ENCODE peak calls at places on chromosomes 1 and 21, in seven cellular contexts. One of them, this sample, is unnamed.

GRCh38 chr1:221664253-221664652 is 77.6 kb downstream of the DUSP10 start:
- DNase-seq in esophagus squamous epithelium: no peak
- DNase-seq in uterus: no peak
- DNase-seq in heart left ventricle: no peak
- DNase-seq in body of pancreas: no peak
- DNase-seq in stomach: no peak
- DNase-seq in transverse colon: no peak
- DNase-seq in this sample: no peak

GRCh38 chr1:21752186-21752585 is 30.8 kb downstream of the USP48 start:
- DNase-seq in esophagus squamous epithelium: no peak
- DNase-seq in uterus: no peak
- DNase-seq in heart left ventricle: no peak
- DNase-seq in body of pancreas: no peak
- DNase-seq in stomach: no peak
- DNase-seq in transverse colon: no peak
- DNase-seq in this sample: no peak

GRCh38 chr21:38661296-38662223 is 144.2 kb upstream of the ETS2 start:
- DNase-seq in esophagus squamous epithelium: no peak
- DNase-seq in uterus: peak; percentile 31
- DNase-seq in heart left ventricle: peak; percentile 23
- DNase-seq in body of pancreas: no peak
- DNase-seq in stomach: no peak
- DNase-seq in transverse colon: peak; percentile 27
- DNase-seq in this sample: no peak

GRCh38 chr1:56212143-56212542 is 367.2 kb downstream of the PLPP3 start:
- DNase-seq in esophagus squamous epithelium: no peak
- DNase-seq in uterus: no peak
- DNase-seq in heart left ventricle: no peak
- DNase-seq in body of pancreas: no peak
- DNase-seq in stomach: no peak
- DNase-seq in transverse colon: no peak
- DNase-seq in this sample: no peak

GRCh38 chr1:185369786-185370185 is 52.7 kb upstream of the IVNS1ABP start:
- DNase-seq in esophagus squamous epithelium: no peak
- DNase-seq in uterus: no peak
- DNase-seq in heart left ventricle: no peak
- DNase-seq in body of pancreas: no peak
- DNase-seq in stomach: no peak
- DNase-seq in transverse colon: no peak
- DNase-seq in this sample: no peak

GRCh38 chr1:9746651-9747050 is 77.1 kb downstream of the CLSTN1 start:
- DNase-seq in esophagus squamous epithelium: no peak
- DNase-seq in uterus: no peak
- DNase-seq in heart left ventricle: no peak
- DNase-seq in body of pancreas: no peak
- DNase-seq in stomach: no peak
- DNase-seq in transverse colon: no peak
- DNase-seq in this sample: no peak

GRCh38 chr1:68811806-68812205 is 314.9 kb upstream of the DEPDC1 start:
- DNase-seq in esophagus squamous epithelium: no peak
- DNase-seq in uterus: no peak
- DNase-seq in heart left ventricle: no peak
- DNase-seq in body of pancreas: no peak
- DNase-seq in stomach: no peak
- DNase-seq in transverse colon: no peak
- DNase-seq in this sample: no peak

GRCh38 chr1:97533358-97533757 is 387.5 kb downstream of the DPYD start:
- DNase-seq in esophagus squamous epithelium: no peak
- DNase-seq in uterus: no peak
- DNase-seq in heart left ventricle: no peak
- DNase-seq in body of pancreas: no peak
- DNase-seq in stomach: no peak
- DNase-seq in transverse colon: no peak
- DNase-seq in this sample: no peak

GRCh38 chr1:93694833-93695232 is 13.2 kb upstream of the BCAR3 start:
- DNase-seq in esophagus squamous epithelium: no peak
- DNase-seq in uterus: no peak
- DNase-seq in heart left ventricle: no peak
- DNase-seq in body of pancreas: no peak
- DNase-seq in stomach: no peak
- DNase-seq in transverse colon: no peak
- DNase-seq in this sample: no peak

GRCh38 chr1:41661428-41662060 is 177.1 kb upstream of the EDN2 start:
- DNase-seq in esophagus squamous epithelium: no peak
- DNase-seq in uterus: no peak
- DNase-seq in heart left ventricle: no peak
- DNase-seq in body of pancreas: no peak
- DNase-seq in stomach: no peak
- DNase-seq in transverse colon: no peak
- DNase-seq in this sample: no peak

GRCh38 chr1:160795951-160796383 is at the start of gene LY9:
- DNase-seq in esophagus squamous epithelium: peak; percentile 31
- DNase-seq in uterus: no peak
- DNase-seq in heart left ventricle: no peak
- DNase-seq in body of pancreas: peak; percentile 55
- DNase-seq in stomach: peak; percentile 45
- DNase-seq in transverse colon: peak; percentile 69
- DNase-seq in this sample: no peak

GRCh38 chr1:232422901-232423300 is 207.0 kb downstream of the SIPA1L2 start:
- DNase-seq in esophagus squamous epithelium: no peak
- DNase-seq in uterus: no peak
- DNase-seq in heart left ventricle: no peak
- DNase-seq in body of pancreas: no peak
- DNase-seq in stomach: no peak
- DNase-seq in transverse colon: no peak
- DNase-seq in this sample: no peak

GRCh38 chr1:232422098-232422497 is 207.8 kb downstream of the SIPA1L2 start:
- DNase-seq in esophagus squamous epithelium: no peak
- DNase-seq in uterus: no peak
- DNase-seq in heart left ventricle: no peak
- DNase-seq in body of pancreas: no peak
- DNase-seq in stomach: no peak
- DNase-seq in transverse colon: no peak
- DNase-seq in this sample: no peak

GRCh38 chr1:232423591-232423990 is 206.3 kb downstream of the SIPA1L2 start:
- DNase-seq in esophagus squamous epithelium: no peak
- DNase-seq in uterus: no peak
- DNase-seq in heart left ventricle: no peak
- DNase-seq in body of pancreas: no peak
- DNase-seq in stomach: no peak
- DNase-seq in transverse colon: no peak
- DNase-seq in this sample: no peak

GRCh38 chr1:232417849-232418248 is 212.1 kb downstream of the SIPA1L2 start:
- DNase-seq in esophagus squamous epithelium: no peak
- DNase-seq in uterus: no peak
- DNase-seq in heart left ventricle: no peak
- DNase-seq in body of pancreas: no peak
- DNase-seq in stomach: no peak
- DNase-seq in transverse colon: no peak
- DNase-seq in this sample: no peak

DNA sequence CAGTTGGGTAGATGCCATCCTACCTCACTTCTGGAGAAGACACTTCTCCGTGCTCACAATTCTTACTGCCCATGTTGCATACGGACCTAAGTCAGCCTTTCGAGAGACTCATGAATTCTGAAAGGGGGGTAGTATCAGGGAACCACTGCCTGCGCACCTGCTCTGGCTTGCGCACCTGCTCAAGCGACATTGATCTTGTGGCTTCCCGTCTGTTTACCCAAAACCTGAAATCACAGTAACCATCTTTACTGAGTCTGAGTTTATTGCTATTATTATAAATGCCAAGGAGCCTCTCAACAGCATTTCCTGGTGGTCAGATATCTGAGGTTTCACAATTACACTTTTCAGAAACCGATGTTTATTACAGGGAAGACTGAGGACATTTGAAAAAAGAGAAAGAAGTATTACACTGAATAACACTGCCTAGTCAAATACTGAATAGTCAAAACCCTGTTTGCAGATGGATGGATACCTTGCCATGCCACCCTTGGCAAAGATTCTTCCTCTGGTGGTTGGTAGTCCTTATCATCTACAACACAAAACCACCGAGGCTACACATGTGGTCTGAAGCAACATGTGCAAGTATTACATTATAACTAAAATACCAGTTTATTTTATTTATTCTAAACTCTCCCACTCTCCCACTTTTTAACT is 208.7 kb downstream of the SIPA1L2 start:
- DNase-seq in esophagus squamous epithelium: no peak
- DNase-seq in uterus: no peak
- DNase-seq in heart left ventricle: no peak
- DNase-seq in body of pancreas: no peak
- DNase-seq in stomach: no peak
- DNase-seq in transverse colon: no peak
- DNase-seq in this sample: no peak
- H3K27ac ChIP-seq in esophagus squamous epithelium: no peak overlapping the region
- H3K27ac ChIP-seq in uterus: no peak overlapping the region
- H3K27ac ChIP-seq in heart left ventricle: no peak overlapping the region
- H3K27ac ChIP-seq in body of pancreas: no peak overlapping the region
- H3K27ac ChIP-seq in stomach: no peak overlapping the region
- H3K27ac ChIP-seq in transverse colon: no peak overlapping the region
- H3K27ac ChIP-seq in this sample: no peak overlapping the region

DNA sequence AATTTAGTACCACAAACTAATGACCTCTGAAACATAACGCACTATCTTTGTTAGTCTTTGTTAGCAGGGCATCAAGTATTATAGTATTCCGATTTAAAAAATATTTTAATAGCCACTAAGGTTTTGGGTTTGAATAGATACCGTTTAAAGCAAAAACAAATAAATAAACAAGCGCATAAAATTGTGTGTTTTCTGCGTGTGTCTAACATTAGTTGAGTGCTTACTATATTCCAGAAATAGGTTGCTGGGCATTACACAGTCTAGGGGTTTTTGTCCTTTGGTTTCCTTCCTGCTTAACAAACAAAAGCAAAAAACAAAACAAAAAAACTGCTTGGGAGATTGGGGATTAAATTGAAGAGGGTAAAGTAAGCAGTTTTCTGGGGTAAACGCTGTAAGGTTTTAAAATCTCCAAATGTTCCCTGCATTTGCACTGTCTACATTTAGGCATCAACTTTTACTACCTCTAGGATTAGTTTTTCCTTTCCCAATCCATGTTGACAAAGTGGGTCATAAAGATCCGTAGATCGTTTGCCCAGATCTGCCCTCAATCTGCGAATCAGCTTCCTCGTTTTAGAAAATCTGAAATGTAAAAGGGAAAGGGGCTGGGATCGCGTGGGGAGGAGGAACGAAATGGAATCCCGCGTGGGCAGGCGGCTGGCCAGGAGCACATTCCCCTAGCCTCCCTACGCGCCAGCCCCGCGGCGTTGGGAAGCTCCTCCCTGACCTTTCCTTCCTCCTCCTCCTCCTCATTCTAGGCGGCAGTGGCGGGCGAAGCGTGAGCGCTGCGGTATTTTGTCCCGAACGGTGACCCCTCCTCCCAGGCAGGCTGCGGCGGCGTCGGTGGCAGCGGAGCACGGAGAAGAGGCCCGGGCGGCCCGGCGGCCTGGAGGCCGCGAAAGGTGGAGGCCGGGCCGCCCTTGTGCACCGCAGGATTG is at the start of gene KCTD3:
- DNase-seq in esophagus squamous epithelium: no peak
- DNase-seq in uterus: peak; percentile 79
- DNase-seq in heart left ventricle: peak; percentile 82
- DNase-seq in body of pancreas: peak; percentile 83
- DNase-seq in stomach: peak; percentile 76
- DNase-seq in transverse colon: peak; percentile 79
- DNase-seq in this sample: peak; percentile 85
- TF ChIP-seq POLR2A in esophagus squamous epithelium: no peak
- TF ChIP-seq POLR2A in uterus: peak; percentile 15
- TF ChIP-seq POLR2A in heart left ventricle: no peak
- TF ChIP-seq POLR2A in body of pancreas: peak; percentile 59
- TF ChIP-seq POLR2A in stomach: no peak
- TF ChIP-seq POLR2A in transverse colon: peak; percentile 58
- TF ChIP-seq POLR2A in this sample: peak; percentile 43

GRCh38 chr1:3347257-3348020 is 107.0 kb upstream of the ARHGEF16 start:
- DNase-seq in esophagus squamous epithelium: no peak
- DNase-seq in uterus: no peak
- DNase-seq in heart left ventricle: no peak
- DNase-seq in body of pancreas: no peak
- DNase-seq in stomach: peak; percentile 49
- DNase-seq in transverse colon: no peak
- DNase-seq in this sample: no peak

GRCh38 chr1:3350441-3351261 is 103.8 kb upstream of the ARHGEF16 start:
- DNase-seq in esophagus squamous epithelium: no peak
- DNase-seq in uterus: peak; percentile 47
- DNase-seq in heart left ventricle: peak; percentile 70
- DNase-seq in body of pancreas: no peak
- DNase-seq in stomach: peak; percentile 78
- DNase-seq in transverse colon: no peak
- DNase-seq in this sample: no peak

GRCh38 chr1:3348196-3348865 is 106.1 kb upstream of the ARHGEF16 start:
- DNase-seq in esophagus squamous epithelium: no peak
- DNase-seq in uterus: no peak
- DNase-seq in heart left ventricle: peak; percentile 45
- DNase-seq in body of pancreas: no peak
- DNase-seq in stomach: no peak
- DNase-seq in transverse colon: no peak
- DNase-seq in this sample: no peak

GRCh38 chr1:3349968-3350299 is 104.5 kb upstream of the ARHGEF16 start:
- DNase-seq in esophagus squamous epithelium: no peak
- DNase-seq in uterus: no peak
- DNase-seq in heart left ventricle: no peak
- DNase-seq in body of pancreas: no peak
- DNase-seq in stomach: no peak
- DNase-seq in transverse colon: no peak
- DNase-seq in this sample: no peak

GRCh38 chr1:3349161-3349967 is 105.1 kb upstream of the ARHGEF16 start:
- DNase-seq in esophagus squamous epithelium: no peak
- DNase-seq in uterus: no peak
- DNase-seq in heart left ventricle: peak; percentile 82
- DNase-seq in body of pancreas: no peak
- DNase-seq in stomach: peak; percentile 77
- DNase-seq in transverse colon: no peak
- DNase-seq in this sample: no peak
- TF ChIP-seq CTCF in esophagus squamous epithelium: no peak
- TF ChIP-seq CTCF in uterus: no peak
- TF ChIP-seq CTCF in heart left ventricle: peak; percentile 35
- TF ChIP-seq CTCF in body of pancreas: no peak
- TF ChIP-seq CTCF in stomach: no peak
- TF ChIP-seq CTCF in transverse colon: no peak
- TF ChIP-seq CTCF in this sample: no peak

DNA sequence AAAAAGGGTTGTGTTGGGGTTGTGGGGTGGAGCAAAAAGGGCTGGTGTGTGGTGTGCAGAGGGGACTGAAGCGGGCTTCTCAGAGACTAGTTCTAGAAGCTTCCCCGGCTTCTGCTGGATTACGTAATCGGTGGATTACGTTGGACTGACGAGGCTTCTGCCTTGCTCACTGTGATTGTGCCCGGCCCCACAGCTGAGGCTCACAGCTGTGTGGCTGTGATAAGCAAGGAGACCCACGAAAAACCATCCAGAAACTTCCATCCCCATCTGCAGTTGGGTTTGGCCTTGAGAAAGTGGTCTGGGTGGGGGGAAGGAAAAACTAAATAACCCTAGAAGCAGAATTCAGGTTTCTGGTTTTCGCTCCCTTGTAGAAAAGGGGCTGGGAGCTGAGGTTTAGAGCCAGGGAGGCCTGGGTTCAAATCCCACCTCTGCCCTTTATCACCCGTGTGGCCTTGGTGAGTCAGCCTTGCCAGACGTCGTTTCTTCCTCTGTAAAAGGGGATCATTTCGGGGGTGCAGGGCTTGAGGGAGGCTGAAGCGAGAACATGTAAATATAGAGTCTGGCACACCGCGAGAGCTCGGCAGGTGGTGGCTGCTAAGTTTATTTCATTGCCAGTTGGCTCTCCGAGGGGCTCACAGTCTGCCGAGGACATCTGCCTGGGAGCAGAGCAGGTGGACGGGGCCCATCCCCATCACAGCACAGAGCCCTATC is 30.4 kb upstream of the DISP3 start:
- DNase-seq in esophagus squamous epithelium: no peak
- DNase-seq in uterus: no peak
- DNase-seq in heart left ventricle: no peak
- DNase-seq in body of pancreas: no peak
- DNase-seq in stomach: no peak
- DNase-seq in transverse colon: no peak
- DNase-seq in this sample: no peak
- H3K27ac ChIP-seq in esophagus squamous epithelium: no peak overlapping the region
- H3K27ac ChIP-seq in uterus: no peak overlapping the region
- H3K27ac ChIP-seq in heart left ventricle: no peak overlapping the region
- H3K27ac ChIP-seq in body of pancreas: no peak overlapping the region
- H3K27ac ChIP-seq in stomach: no peak overlapping the region
- H3K27ac ChIP-seq in transverse colon: no peak overlapping the region
- H3K27ac ChIP-seq in this sample: no peak overlapping the region